ENCODE peak calls at places on chromosomes 1 and 21, in five cellular contexts. One of them, this sample, is unnamed.

GRCh38 chr1:39490596-39491145 is 765 bp upstream of the BMP8A start:
- DNase-seq in NCI-H1105 treated with DMSO at 0.1 percent for 48 hours: peak
- DNase-seq in iPS DF 19.7: no peak
- DNase-seq in NCI-H345: peak
- DNase-seq in effector memory CD4-positive, alpha-beta T cell: peak
- DNase-seq in this sample: no peak

GRCh38 chr1:10339815-10340214 is 59.0 kb upstream of the PGD start:
- DNase-seq in effector memory CD4-positive, alpha-beta T cell: no peak
- DNase-seq in NCI-H345: no peak
- DNase-seq in iPS DF 19.7: peak
- DNase-seq in NCI-H1105 treated with DMSO at 0.1 percent for 48 hours: no peak
- DNase-seq in this sample: peak

GRCh38 chr1:66505671-66506392 is 28.1 kb upstream of the SGIP1 start:
- DNase-seq in NCI-H1105 treated with DMSO at 0.1 percent for 48 hours: no peak
- DNase-seq in iPS DF 19.7: no peak
- DNase-seq in NCI-H345: no peak
- DNase-seq in effector memory CD4-positive, alpha-beta T cell: no peak
- DNase-seq in this sample: peak

GRCh38 chr1:109508873-109509175 is 703 bp downstream of the AMIGO1 start:
- DNase-seq in NCI-H345: no peak
- DNase-seq in iPS DF 19.7: no peak
- DNase-seq in NCI-H1105 treated with DMSO at 0.1 percent for 48 hours: no peak
- DNase-seq in effector memory CD4-positive, alpha-beta T cell: no peak
- DNase-seq in this sample: no peak

GRCh38 chr1:13600762-13601483 is 17.3 kb downstream of the PDPN start:
- DNase-seq in NCI-H345: no peak
- DNase-seq in NCI-H1105 treated with DMSO at 0.1 percent for 48 hours: no peak
- DNase-seq in iPS DF 19.7: no peak
- DNase-seq in effector memory CD4-positive, alpha-beta T cell: no peak
- DNase-seq in this sample: peak

GRCh38 chr21:42146821-42147220 is 72.1 kb upstream of the ABCG1 start:
- DNase-seq in NCI-H345: no peak
- DNase-seq in NCI-H1105 treated with DMSO at 0.1 percent for 48 hours: no peak
- DNase-seq in effector memory CD4-positive, alpha-beta T cell: no peak
- DNase-seq in iPS DF 19.7: no peak
- DNase-seq in this sample: no peak

GRCh38 chr1:68347415-68347814 is 102.3 kb downstream of the RPE65 start:
- DNase-seq in NCI-H345: no peak
- DNase-seq in effector memory CD4-positive, alpha-beta T cell: no peak
- DNase-seq in NCI-H1105 treated with DMSO at 0.1 percent for 48 hours: no peak
- DNase-seq in iPS DF 19.7: no peak
- DNase-seq in this sample: no peak

GRCh38 chr1:84771895-84772294 is 81.6 kb upstream of the SSX2IP start:
- DNase-seq in iPS DF 19.7: no peak
- DNase-seq in effector memory CD4-positive, alpha-beta T cell: no peak
- DNase-seq in NCI-H1105 treated with DMSO at 0.1 percent for 48 hours: no peak
- DNase-seq in NCI-H345: no peak
- DNase-seq in this sample: no peak

GRCh38 chr1:224343679-224344078 is 13.0 kb upstream of the CNIH4 start:
- DNase-seq in effector memory CD4-positive, alpha-beta T cell: no peak
- DNase-seq in iPS DF 19.7: no peak
- DNase-seq in NCI-H1105 treated with DMSO at 0.1 percent for 48 hours: no peak
- DNase-seq in NCI-H345: no peak
- DNase-seq in this sample: no peak

GRCh38 chr1:20359451-20360330 is 69.0 kb downstream of the VWA5B1 start:
- DNase-seq in NCI-H1105 treated with DMSO at 0.1 percent for 48 hours: no peak
- DNase-seq in NCI-H345: no peak
- DNase-seq in iPS DF 19.7: no peak
- DNase-seq in effector memory CD4-positive, alpha-beta T cell: no peak
- DNase-seq in this sample: no peak

This sample was measured in fibroblast of villous mesenchyme.